ENCODE peak calls at places on chromosomes 2 and 18, in eight cellular contexts. One of them, this sample, is unnamed.

GRCh38 chr2:23073681-23074080 is 311.3 kb upstream of the KLHL29 start:
- DNase-seq in memory B cell: no peak
- DNase-seq in ACHN: no peak
- DNase-seq in cardiac muscle cell: no peak
- DNase-seq in NCI-H774: no peak
- DNase-seq in astrocyte of the spinal cord: no peak
- DNase-seq in small intestine: peak; percentile 73
- DNase-seq in Peyer's patch: no peak
- DNase-seq in this sample: no peak

GRCh38 chr2:152098798-152099654 is at the start of gene CACNB4:
- DNase-seq in memory B cell: no peak
- DNase-seq in ACHN: peak; percentile 5
- DNase-seq in cardiac muscle cell: peak; percentile 25
- DNase-seq in NCI-H774: no peak
- DNase-seq in astrocyte of the spinal cord: peak; percentile 5
- DNase-seq in small intestine: no peak
- DNase-seq in Peyer's patch: no peak
- DNase-seq in this sample: peak; percentile 28

GRCh38 chr2:64988420-64989125 is 626 bp upstream of the SLC1A4 start:
- DNase-seq in memory B cell: peak; percentile 25
- DNase-seq in ACHN: peak; percentile 87
- DNase-seq in cardiac muscle cell: peak; percentile 80
- DNase-seq in NCI-H774: no peak
- DNase-seq in astrocyte of the spinal cord: peak; percentile 93
- DNase-seq in small intestine: peak; percentile 63
- DNase-seq in Peyer's patch: no peak
- DNase-seq in this sample: peak; percentile 91

GRCh38 chr2:14134737-14135136 is 497.8 kb upstream of the LRATD1 start:
- DNase-seq in memory B cell: no peak
- DNase-seq in ACHN: no peak
- DNase-seq in cardiac muscle cell: no peak
- DNase-seq in NCI-H774: no peak
- DNase-seq in astrocyte of the spinal cord: no peak
- DNase-seq in small intestine: no peak
- DNase-seq in Peyer's patch: no peak
- DNase-seq in this sample: no peak

GRCh38 chr2:221203138-221203537 is 369.0 kb downstream of the EPHA4 start:
- DNase-seq in memory B cell: peak; percentile 44
- DNase-seq in ACHN: no peak
- DNase-seq in cardiac muscle cell: no peak
- DNase-seq in NCI-H774: peak; percentile 7
- DNase-seq in astrocyte of the spinal cord: no peak
- DNase-seq in small intestine: no peak
- DNase-seq in Peyer's patch: no peak
- DNase-seq in this sample: no peak

GRCh38 chr2:85785871-85786270 is 32.1 kb downstream of the ATOH8 start:
- DNase-seq in memory B cell: no peak
- DNase-seq in ACHN: no peak
- DNase-seq in cardiac muscle cell: no peak
- DNase-seq in NCI-H774: no peak
- DNase-seq in astrocyte of the spinal cord: no peak
- DNase-seq in small intestine: no peak
- DNase-seq in Peyer's patch: no peak
- DNase-seq in this sample: no peak

GRCh38 chr2:207235621-207236020 is 69.9 kb upstream of the KLF7 start:
- DNase-seq in memory B cell: no peak
- DNase-seq in ACHN: no peak
- DNase-seq in cardiac muscle cell: no peak
- DNase-seq in NCI-H774: no peak
- DNase-seq in astrocyte of the spinal cord: no peak
- DNase-seq in small intestine: no peak
- DNase-seq in Peyer's patch: no peak
- DNase-seq in this sample: no peak

GRCh38 chr2:219772103-219772502 is 144.7 kb downstream of the SLC4A3 start:
- DNase-seq in memory B cell: no peak
- DNase-seq in ACHN: no peak
- DNase-seq in cardiac muscle cell: no peak
- DNase-seq in NCI-H774: peak; percentile 73
- DNase-seq in astrocyte of the spinal cord: no peak
- DNase-seq in small intestine: peak; percentile 18
- DNase-seq in Peyer's patch: no peak
- DNase-seq in this sample: no peak

GRCh38 chr18:48408727-48409590 is at the start of gene ZBTB7C:
- DNase-seq in memory B cell: no peak
- DNase-seq in ACHN: peak; percentile 33
- DNase-seq in cardiac muscle cell: peak; percentile 85
- DNase-seq in NCI-H774: peak; percentile 37
- DNase-seq in astrocyte of the spinal cord: no peak
- DNase-seq in small intestine: peak; percentile 30
- DNase-seq in Peyer's patch: peak; percentile 68
- DNase-seq in this sample: peak; percentile 31

GRCh38 chr2:240021488-240022104 is 3.5 kb downstream of the NDUFA10 start:
- DNase-seq in memory B cell: peak; percentile 46
- DNase-seq in ACHN: peak; percentile 78
- DNase-seq in cardiac muscle cell: peak; percentile 77
- DNase-seq in NCI-H774: peak; percentile 18
- DNase-seq in astrocyte of the spinal cord: peak; percentile 60
- DNase-seq in small intestine: peak; percentile 65
- DNase-seq in Peyer's patch: peak; percentile 80
- DNase-seq in this sample: peak; percentile 45

GRCh38 chr18:62790836-62791772 is 75.8 kb downstream of the PHLPP1 start:
- DNase-seq in memory B cell: no peak
- DNase-seq in ACHN: no peak
- DNase-seq in cardiac muscle cell: no peak
- DNase-seq in NCI-H774: no peak
- DNase-seq in astrocyte of the spinal cord: peak; percentile 68
- DNase-seq in small intestine: no peak
- DNase-seq in Peyer's patch: no peak
- DNase-seq in this sample: peak; percentile 22

GRCh38 chr18:48872234-48873145 is 78.3 kb downstream of the SMAD7 start:
- DNase-seq in memory B cell: no peak
- DNase-seq in ACHN: no peak
- DNase-seq in cardiac muscle cell: no peak
- DNase-seq in NCI-H774: no peak
- DNase-seq in astrocyte of the spinal cord: peak; percentile 39
- DNase-seq in small intestine: no peak
- DNase-seq in Peyer's patch: no peak
- DNase-seq in this sample: peak; percentile 73

GRCh38 chr2:2542966-2543555 is 212.0 kb upstream of the MYT1L start:
- DNase-seq in memory B cell: no peak
- DNase-seq in ACHN: no peak
- DNase-seq in cardiac muscle cell: no peak
- DNase-seq in NCI-H774: peak; percentile 34
- DNase-seq in astrocyte of the spinal cord: no peak
- DNase-seq in small intestine: no peak
- DNase-seq in Peyer's patch: no peak
- DNase-seq in this sample: no peak

GRCh38 chr2:201854221-201854801 is 48.0 kb downstream of the CDK15 start:
- DNase-seq in memory B cell: no peak
- DNase-seq in ACHN: peak; percentile 95
- DNase-seq in cardiac muscle cell: no peak
- DNase-seq in NCI-H774: no peak
- DNase-seq in astrocyte of the spinal cord: peak; percentile 98
- DNase-seq in small intestine: no peak
- DNase-seq in Peyer's patch: no peak
- DNase-seq in this sample: peak; percentile 96

GRCh38 chr2:38279201-38279600 is 97.9 kb downstream of the ATL2 start:
- DNase-seq in memory B cell: no peak
- DNase-seq in ACHN: peak; percentile 88
- DNase-seq in cardiac muscle cell: no peak
- DNase-seq in NCI-H774: no peak
- DNase-seq in astrocyte of the spinal cord: no peak
- DNase-seq in small intestine: no peak
- DNase-seq in Peyer's patch: no peak
- DNase-seq in this sample: peak; percentile 68

GRCh38 chr2:113877651-113878594 is 12.0 kb upstream of the ACTR3 start:
- DNase-seq in memory B cell: no peak
- DNase-seq in ACHN: peak; percentile 38
- DNase-seq in cardiac muscle cell: no peak
- DNase-seq in NCI-H774: no peak
- DNase-seq in astrocyte of the spinal cord: peak; percentile 62
- DNase-seq in small intestine: peak; percentile 95
- DNase-seq in Peyer's patch: no peak
- DNase-seq in this sample: peak; percentile 74

GRCh38 chr2:115542331-115542730 is 1099.9 kb downstream of the DPP10 start:
- DNase-seq in memory B cell: no peak
- DNase-seq in ACHN: no peak
- DNase-seq in cardiac muscle cell: no peak
- DNase-seq in NCI-H774: no peak
- DNase-seq in astrocyte of the spinal cord: no peak
- DNase-seq in small intestine: no peak
- DNase-seq in Peyer's patch: no peak
- DNase-seq in this sample: no peak

GRCh38 chr2:217988014-217988839 is 14.6 kb downstream of the TNS1 start:
- DNase-seq in memory B cell: peak; percentile 69
- DNase-seq in ACHN: peak; percentile 75
- DNase-seq in cardiac muscle cell: peak; percentile 85
- DNase-seq in NCI-H774: peak; percentile 78
- DNase-seq in astrocyte of the spinal cord: peak; percentile 63
- DNase-seq in small intestine: peak; percentile 65
- DNase-seq in Peyer's patch: peak; percentile 71
- DNase-seq in this sample: peak; percentile 57

GRCh38 chr2:182852090-182852489 is 14.3 kb downstream of the FRZB start:
- DNase-seq in memory B cell: no peak
- DNase-seq in ACHN: no peak
- DNase-seq in cardiac muscle cell: peak; percentile 23
- DNase-seq in NCI-H774: no peak
- DNase-seq in astrocyte of the spinal cord: no peak
- DNase-seq in small intestine: no peak
- DNase-seq in Peyer's patch: no peak
- DNase-seq in this sample: peak; percentile 37

GRCh38 chr2:137913169-137913568 is 51.1 kb upstream of the HNMT start:
- DNase-seq in memory B cell: no peak
- DNase-seq in ACHN: no peak
- DNase-seq in cardiac muscle cell: no peak
- DNase-seq in NCI-H774: no peak
- DNase-seq in astrocyte of the spinal cord: no peak
- DNase-seq in small intestine: no peak
- DNase-seq in Peyer's patch: no peak
- DNase-seq in this sample: no peak

GRCh38 chr2:18455256-18455862 is 105.1 kb downstream of the RDH14 start:
- DNase-seq in memory B cell: no peak
- DNase-seq in ACHN: no peak
- DNase-seq in cardiac muscle cell: peak; percentile 40
- DNase-seq in NCI-H774: peak; percentile 18
- DNase-seq in astrocyte of the spinal cord: peak; percentile 62
- DNase-seq in small intestine: no peak
- DNase-seq in Peyer's patch: no peak
- DNase-seq in this sample: peak; percentile 55

GRCh38 chr2:161992526-161992925 is 81.5 kb downstream of the DPP4 start:
- DNase-seq in memory B cell: no peak
- DNase-seq in ACHN: no peak
- DNase-seq in cardiac muscle cell: no peak
- DNase-seq in NCI-H774: no peak
- DNase-seq in astrocyte of the spinal cord: peak; percentile 30
- DNase-seq in small intestine: peak; percentile 45
- DNase-seq in Peyer's patch: no peak
- DNase-seq in this sample: peak; percentile 55

GRCh38 chr2:218858671-218859555 is 692 bp upstream of the WNT6 start:
- DNase-seq in memory B cell: no peak
- DNase-seq in ACHN: no peak
- DNase-seq in cardiac muscle cell: no peak
- DNase-seq in NCI-H774: no peak
- DNase-seq in astrocyte of the spinal cord: no peak
- DNase-seq in small intestine: no peak
- DNase-seq in Peyer's patch: no peak
- DNase-seq in this sample: no peak

GRCh38 chr18:32771871-32772499 is 838 bp downstream of the KLHL14 start:
- DNase-seq in memory B cell: no peak
- DNase-seq in ACHN: no peak
- DNase-seq in cardiac muscle cell: peak; percentile 67
- DNase-seq in NCI-H774: peak; percentile 37
- DNase-seq in astrocyte of the spinal cord: no peak
- DNase-seq in small intestine: no peak
- DNase-seq in Peyer's patch: peak; percentile 52
- DNase-seq in this sample: no peak

GRCh38 chr18:61855127-61855991 is 37.4 kb downstream of the RNF152 start:
- DNase-seq in memory B cell: no peak
- DNase-seq in ACHN: no peak
- DNase-seq in cardiac muscle cell: no peak
- DNase-seq in NCI-H774: no peak
- DNase-seq in astrocyte of the spinal cord: no peak
- DNase-seq in small intestine: no peak
- DNase-seq in Peyer's patch: no peak
- DNase-seq in this sample: no peak

GRCh38 chr2:133422946-133423345 is 145.3 kb downstream of the NCKAP5 start:
- DNase-seq in memory B cell: no peak
- DNase-seq in ACHN: peak; percentile 27
- DNase-seq in cardiac muscle cell: no peak
- DNase-seq in NCI-H774: no peak
- DNase-seq in astrocyte of the spinal cord: peak; percentile 64
- DNase-seq in small intestine: no peak
- DNase-seq in Peyer's patch: no peak
- DNase-seq in this sample: peak; percentile 85

GRCh38 chr18:62187543-62188378 is 706 bp downstream of the RELCH start:
- DNase-seq in memory B cell: peak; percentile 9
- DNase-seq in ACHN: peak; percentile 36
- DNase-seq in cardiac muscle cell: peak; percentile 77
- DNase-seq in NCI-H774: no peak
- DNase-seq in astrocyte of the spinal cord: peak; percentile 29
- DNase-seq in small intestine: peak; percentile 47
- DNase-seq in Peyer's patch: peak; percentile 61
- DNase-seq in this sample: peak; percentile 53

GRCh38 chr18:26386002-26386401 is 159.8 kb downstream of the TAF4B start:
- DNase-seq in memory B cell: no peak
- DNase-seq in ACHN: no peak
- DNase-seq in cardiac muscle cell: peak; percentile 8
- DNase-seq in NCI-H774: no peak
- DNase-seq in astrocyte of the spinal cord: peak; percentile 87
- DNase-seq in small intestine: peak; percentile 5
- DNase-seq in Peyer's patch: no peak
- DNase-seq in this sample: peak; percentile 87

GRCh38 chr2:10042301-10043161 is 819 bp upstream of the KLF11 start:
- DNase-seq in memory B cell: peak; percentile 14
- DNase-seq in ACHN: peak; percentile 87
- DNase-seq in cardiac muscle cell: peak; percentile 85
- DNase-seq in NCI-H774: peak; percentile 39
- DNase-seq in astrocyte of the spinal cord: peak; percentile 44
- DNase-seq in small intestine: peak; percentile 33
- DNase-seq in Peyer's patch: peak; percentile 71
- DNase-seq in this sample: peak; percentile 46

GRCh38 chr2:214127178-214127970 is 283.5 kb upstream of the VWC2L start:
- DNase-seq in memory B cell: no peak
- DNase-seq in ACHN: no peak
- DNase-seq in cardiac muscle cell: no peak
- DNase-seq in NCI-H774: no peak
- DNase-seq in astrocyte of the spinal cord: peak; percentile 50
- DNase-seq in small intestine: no peak
- DNase-seq in Peyer's patch: no peak
- DNase-seq in this sample: peak; percentile 70

GRCh38 chr2:146661494-146662096 is 1183.2 kb upstream of the ACVR2A start:
- DNase-seq in memory B cell: no peak
- DNase-seq in ACHN: peak; percentile 69
- DNase-seq in cardiac muscle cell: peak; percentile 61
- DNase-seq in NCI-H774: peak; percentile 40
- DNase-seq in astrocyte of the spinal cord: peak; percentile 63
- DNase-seq in small intestine: peak; percentile 10
- DNase-seq in Peyer's patch: no peak
- DNase-seq in this sample: peak; percentile 41

GRCh38 chr2:121903037-121903689 is 147.7 kb downstream of the TSN start:
- DNase-seq in memory B cell: no peak
- DNase-seq in ACHN: no peak
- DNase-seq in cardiac muscle cell: no peak
- DNase-seq in NCI-H774: no peak
- DNase-seq in astrocyte of the spinal cord: no peak
- DNase-seq in small intestine: peak; percentile 84
- DNase-seq in Peyer's patch: peak; percentile 77
- DNase-seq in this sample: no peak

GRCh38 chr2:65464604-65465003 is 32.2 kb upstream of the SPRED2 start:
- DNase-seq in memory B cell: no peak
- DNase-seq in ACHN: no peak
- DNase-seq in cardiac muscle cell: no peak
- DNase-seq in NCI-H774: no peak
- DNase-seq in astrocyte of the spinal cord: no peak
- DNase-seq in small intestine: no peak
- DNase-seq in Peyer's patch: no peak
- DNase-seq in this sample: no peak

This sample was measured in M059J.